ENCODE peak calls at places on chromosomes 4 and X, in four cellular contexts. E, O, Y and V are unnamed samples.

GRCh38 chr4:109548655-109549054 is 11.4 kb upstream of the MCUB start:
- DNase-seq in O (no peak), E (no peak), Y (no peak), V (no peak)

GRCh38 chr4:73127839-73128448 is 58.4 kb upstream of the COX18 start:
- DNase-seq in O (no peak), E (no peak), Y (no peak), V (no peak)

GRCh38 chr4:6271701-6272465 is 2.2 kb downstream of the WFS1 start:
- DNase-seq in Y (peak), E (peak), O (peak), V (peak)

GRCh38 chr4:170988446-170988845 is 824.8 kb upstream of the GALNTL6 start:
- DNase-seq in O (no peak), E (no peak), Y (no peak), V (no peak)

GRCh38 chr4:144611850-144612249 is 34.1 kb upstream of the HHIP start:
- DNase-seq in Y (peak), O (no peak), E (no peak), V (no peak)

GRCh38 chr4:15982833-15983528 is 20.0 kb upstream of the FGFBP2 start:
- DNase-seq in E (no peak), O (no peak), Y (no peak), V (no peak)

GRCh38 chr4:78784255-78784654 is 8.1 kb downstream of the BMP2K start:
- DNase-seq in O (no peak), E (no peak), Y (no peak), V (no peak)

GRCh38 chr4:12360391-12360790 is 931.7 kb upstream of the HS3ST1 start:
- DNase-seq in E (no peak), O (no peak), Y (no peak), V (no peak)

GRCh38 chrX:115582871-115583729 is 22.1 kb downstream of the PLS3 start:
- DNase-seq in O (no peak), E (no peak), Y (no peak), V (no peak)

GRCh38 chr4:18439306-18439705 is 417.8 kb upstream of the LCORL start:
- DNase-seq in O (no peak), Y (no peak), E (no peak), V (no peak)

GRCh38 chr4:20065952-20066351 is 185.8 kb upstream of the SLIT2 start:
- DNase-seq in O (no peak), E (no peak), Y (no peak), V (no peak)

GRCh38 chr4:138616775-138617174 is 374.6 kb upstream of the SLC7A11 start:
- DNase-seq in Y (no peak), O (no peak), E (no peak), V (no peak)

DNA sequence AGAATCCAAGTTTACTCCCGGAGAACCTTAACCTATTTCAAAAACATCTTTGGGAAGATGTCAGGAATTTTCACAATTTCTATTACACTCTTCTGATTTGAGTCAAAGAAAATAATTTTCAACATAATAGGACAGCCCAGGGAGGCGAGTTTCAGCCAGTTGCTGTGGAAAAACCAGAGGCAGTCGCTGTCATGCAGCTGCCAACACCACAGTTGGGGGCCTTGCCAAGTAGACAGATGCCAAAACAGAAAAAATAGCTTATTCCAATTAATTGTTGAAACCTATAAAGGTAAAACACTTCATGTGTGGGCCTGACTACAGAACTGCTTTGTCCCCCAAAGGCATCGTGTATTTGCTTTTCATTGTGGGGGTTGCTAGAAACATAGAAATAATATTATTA is 225.8 kb downstream of the DMD start:
- DNase-seq in E (no peak), O (no peak), Y (no peak), V (no peak)
- TF ChIP-seq EP300 in E (no peak), O (no peak), Y (no peak), V (no peak)

GRCh38 chr4:169225058-169225751 is 45.6 kb downstream of the SH3RF1 start:
- DNase-seq in E (no peak), Y (no peak), O (no peak), V (no peak)
- TF ChIP-seq EP300 in E (no peak), Y (no peak), O (no peak), V (no peak)

GRCh38 chr4:107592518-107592917 is 127.5 kb downstream of the PAPSS1 start:
- DNase-seq in O (no peak), Y (no peak), E (no peak), V (no peak)
- TF ChIP-seq EP300 in O (no peak), Y (no peak), E (no peak), V (no peak)

GRCh38 chr4:116923389-116923788 is 162.0 kb downstream of the TRAM1L1 start:
- DNase-seq in O (no peak), E (no peak), Y (no peak), V (no peak)
- TF ChIP-seq EP300 in O (no peak), E (no peak), Y (no peak), V (no peak)

GRCh38 chr4:57424231-57424897 is 314.2 kb upstream of the IGFBP7 start:
- DNase-seq in E (no peak), O (no peak), Y (no peak), V (no peak)
- TF ChIP-seq EP300 in E (no peak), O (no peak), Y (no peak), V (no peak)

GRCh38 chr4:87211249-87211952 is 9.0 kb downstream of the KLHL8 start:
- DNase-seq in E (no peak), O (no peak), Y (no peak), V (no peak)

GRCh38 chr4:87213425-87213824 is 7.0 kb downstream of the KLHL8 start:
- DNase-seq in E (no peak), Y (no peak), O (no peak), V (no peak)

GRCh38 chr4:87204559-87204958 is 15.9 kb downstream of the KLHL8 start:
- DNase-seq in Y (no peak), E (no peak), O (no peak), V (no peak)

GRCh38 chr4:87209696-87210095 is 10.7 kb downstream of the KLHL8 start:
- DNase-seq in E (no peak), Y (peak), O (no peak), V (peak)

GRCh38 chr4:87209182-87209581 is 11.2 kb downstream of the KLHL8 start:
- DNase-seq in E (no peak), O (no peak), Y (no peak), V (no peak)
- TF ChIP-seq EP300 in E (no peak), O (no peak), Y (no peak), V (no peak)

GRCh38 chrX:57451426-57452020 is 140.3 kb upstream of the ZXDB start:
- DNase-seq in O (no peak), E (no peak), Y (no peak), V (no peak)

GRCh38 chrX:57445046-57445445 is 146.8 kb upstream of the ZXDB start:
- DNase-seq in O (no peak), Y (no peak), E (no peak), V (no peak)

GRCh38 chrX:57447856-57448255 is 144.0 kb upstream of the ZXDB start:
- DNase-seq in E (no peak), O (no peak), Y (no peak), V (no peak)
- TF ChIP-seq EP300 in E (no peak), O (no peak), Y (no peak), V (no peak)

DNA sequence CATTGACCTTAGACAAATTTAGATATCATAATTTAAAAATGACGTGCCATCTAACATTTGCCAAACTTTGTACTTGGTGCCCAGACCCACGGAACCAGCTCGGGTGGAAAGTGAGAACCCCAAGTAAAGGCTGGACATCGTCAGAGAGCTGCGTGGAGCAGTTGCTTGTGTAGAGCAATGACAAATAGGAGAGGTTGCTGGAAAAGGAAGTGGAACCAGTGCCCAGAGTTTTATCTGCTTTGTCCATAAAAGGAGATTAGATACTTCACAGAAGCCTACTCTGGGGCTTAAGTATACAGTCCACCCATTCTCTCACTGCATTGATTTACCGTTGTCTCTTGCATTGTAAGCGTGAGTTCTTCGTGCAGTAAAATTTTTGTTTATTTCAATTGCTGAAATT is 5.4 kb upstream of the TBC1D1 start:
- DNase-seq in E (no peak), O (no peak), Y (peak), V (no peak)
- TF ChIP-seq EP300 in E (no peak), O (no peak), Y (no peak), V (no peak)

GRCh38 chr4:26938516-26938915 is 77.9 kb downstream of the STIM2 start:
- DNase-seq in Y (no peak), E (no peak), O (no peak), V (no peak)
- TF ChIP-seq EP300 in Y (no peak), E (no peak), O (no peak), V (no peak)

GRCh38 chr4:177802149-177802548 is 359.9 kb upstream of the AGA start:
- DNase-seq in O (no peak), E (no peak), Y (no peak), V (no peak)
- TF ChIP-seq EP300 in O (no peak), E (no peak), Y (no peak), V (no peak)